ENCODE peak calls at places on chromosomes 3 and 15, in eight cellular contexts. One of them, this sample, is unnamed.

GRCh38 chr15:92693922-92694331 is 38.4 kb upstream of the FAM174B start:
- DNase-seq in stromal cell of bone marrow: no peak
- DNase-seq in WERI-Rb-1: peak; percentile 79
- DNase-seq in NCI-H69: peak; percentile 51
- DNase-seq in H54: peak; percentile 30
- DNase-seq in T-helper 17 cell: no peak
- DNase-seq in NAMALWA: peak; percentile 25
- DNase-seq in NCI-H187: no peak
- DNase-seq in this sample: peak; percentile 61

GRCh38 chr3:115248274-115248673 is 101.2 kb upstream of the ZBTB20 start:
- DNase-seq in NCI-H69: no peak
- DNase-seq in WERI-Rb-1: no peak
- DNase-seq in NAMALWA: no peak
- DNase-seq in NCI-H187: no peak
- DNase-seq in stromal cell of bone marrow: no peak
- DNase-seq in H54: no peak
- DNase-seq in T-helper 17 cell: no peak
- DNase-seq in this sample: no peak

GRCh38 chr3:58537412-58538301 is 667 bp upstream of the ACOX2 start:
- DNase-seq in NCI-H69: no peak
- DNase-seq in stromal cell of bone marrow: no peak
- DNase-seq in H54: no peak
- DNase-seq in WERI-Rb-1: no peak
- DNase-seq in NCI-H187: no peak
- DNase-seq in T-helper 17 cell: no peak
- DNase-seq in NAMALWA: no peak
- DNase-seq in this sample: no peak

GRCh38 chr3:63998852-63999754 is 24.2 kb downstream of the PSMD6 start:
- DNase-seq in WERI-Rb-1: no peak
- DNase-seq in H54: no peak
- DNase-seq in T-helper 17 cell: no peak
- DNase-seq in stromal cell of bone marrow: no peak
- DNase-seq in NCI-H187: no peak
- DNase-seq in NAMALWA: no peak
- DNase-seq in NCI-H69: no peak
- DNase-seq in this sample: no peak

GRCh38 chr15:57578288-57578900 is 13.3 kb upstream of the MYZAP start:
- DNase-seq in stromal cell of bone marrow: no peak
- DNase-seq in NAMALWA: no peak
- DNase-seq in NCI-H187: no peak
- DNase-seq in T-helper 17 cell: no peak
- DNase-seq in NCI-H69: no peak
- DNase-seq in WERI-Rb-1: no peak
- DNase-seq in H54: no peak
- DNase-seq in this sample: no peak

GRCh38 chr3:179375091-179375999 is 27.8 kb downstream of the MFN1 start:
- DNase-seq in WERI-Rb-1: no peak
- DNase-seq in H54: no peak
- DNase-seq in stromal cell of bone marrow: no peak
- DNase-seq in NAMALWA: no peak
- DNase-seq in NCI-H187: no peak
- DNase-seq in NCI-H69: no peak
- DNase-seq in T-helper 17 cell: no peak
- DNase-seq in this sample: no peak

GRCh38 chr3:127706785-127707351 is 34.1 kb downstream of the ABTB1 start:
- DNase-seq in NCI-H69: peak; percentile 62
- DNase-seq in H54: no peak
- DNase-seq in WERI-Rb-1: no peak
- DNase-seq in stromal cell of bone marrow: no peak
- DNase-seq in T-helper 17 cell: no peak
- DNase-seq in NCI-H187: no peak
- DNase-seq in NAMALWA: no peak
- DNase-seq in this sample: peak; percentile 48

GRCh38 chr3:31198890-31199289 is 304.4 kb upstream of the GADL1 start:
- DNase-seq in T-helper 17 cell: no peak
- DNase-seq in NAMALWA: no peak
- DNase-seq in NCI-H69: no peak
- DNase-seq in stromal cell of bone marrow: no peak
- DNase-seq in NCI-H187: no peak
- DNase-seq in WERI-Rb-1: no peak
- DNase-seq in H54: no peak
- DNase-seq in this sample: no peak

GRCh38 chr3:71926242-71926560 is 141.3 kb upstream of the PROK2 start:
- DNase-seq in NCI-H187: no peak
- DNase-seq in NCI-H69: peak; percentile 87
- DNase-seq in T-helper 17 cell: no peak
- DNase-seq in WERI-Rb-1: peak; percentile 59
- DNase-seq in NAMALWA: peak; percentile 1
- DNase-seq in H54: no peak
- DNase-seq in stromal cell of bone marrow: no peak
- DNase-seq in this sample: no peak

GRCh38 chr15:51403072-51403878 is 61.8 kb downstream of the GLDN start:
- DNase-seq in WERI-Rb-1: no peak
- DNase-seq in stromal cell of bone marrow: peak; percentile 21
- DNase-seq in T-helper 17 cell: no peak
- DNase-seq in NAMALWA: peak; percentile 59
- DNase-seq in H54: no peak
- DNase-seq in NCI-H187: no peak
- DNase-seq in NCI-H69: peak; percentile 66
- DNase-seq in this sample: no peak

GRCh38 chr3:127194601-127195187 is 1.8 kb downstream of the PRR23E start:
- DNase-seq in NCI-H187: no peak
- DNase-seq in NAMALWA: no peak
- DNase-seq in T-helper 17 cell: no peak
- DNase-seq in H54: no peak
- DNase-seq in WERI-Rb-1: no peak
- DNase-seq in NCI-H69: no peak
- DNase-seq in stromal cell of bone marrow: no peak
- DNase-seq in this sample: no peak

GRCh38 chr15:51310064-51310463 is 28.3 kb downstream of the CYP19A1 start:
- DNase-seq in NCI-H69: no peak
- DNase-seq in H54: no peak
- DNase-seq in NAMALWA: no peak
- DNase-seq in stromal cell of bone marrow: peak; percentile 82
- DNase-seq in NCI-H187: no peak
- DNase-seq in WERI-Rb-1: no peak
- DNase-seq in T-helper 17 cell: no peak
- DNase-seq in this sample: no peak

GRCh38 chr15:77419050-77419835 is 661 bp downstream of the PEAK1 start:
- DNase-seq in NAMALWA: peak; percentile 57
- DNase-seq in T-helper 17 cell: no peak
- DNase-seq in NCI-H187: no peak
- DNase-seq in WERI-Rb-1: peak; percentile 46
- DNase-seq in NCI-H69: peak; percentile 48
- DNase-seq in H54: no peak
- DNase-seq in stromal cell of bone marrow: no peak
- DNase-seq in this sample: peak; percentile 67

GRCh38 chr3:194572131-194572789 is 61.0 kb downstream of the TMEM44 start:
- DNase-seq in NCI-H69: no peak
- DNase-seq in T-helper 17 cell: no peak
- DNase-seq in H54: peak; percentile 77
- DNase-seq in NCI-H187: no peak
- DNase-seq in WERI-Rb-1: no peak
- DNase-seq in stromal cell of bone marrow: peak; percentile 95
- DNase-seq in NAMALWA: no peak
- DNase-seq in this sample: no peak

GRCh38 chr3:53166781-53167291 is 5.8 kb downstream of the PRKCD start:
- DNase-seq in NCI-H187: no peak
- DNase-seq in H54: peak; percentile 98
- DNase-seq in NAMALWA: no peak
- DNase-seq in T-helper 17 cell: no peak
- DNase-seq in stromal cell of bone marrow: peak; percentile 47
- DNase-seq in WERI-Rb-1: peak; percentile 81
- DNase-seq in NCI-H69: peak; percentile 27
- DNase-seq in this sample: no peak

GRCh38 chr3:70861234-70861633 is 548.8 kb upstream of the MDFIC2 start:
- DNase-seq in WERI-Rb-1: no peak
- DNase-seq in H54: no peak
- DNase-seq in T-helper 17 cell: no peak
- DNase-seq in stromal cell of bone marrow: no peak
- DNase-seq in NAMALWA: no peak
- DNase-seq in NCI-H69: no peak
- DNase-seq in NCI-H187: no peak
- DNase-seq in this sample: no peak

GRCh38 chr3:15926866-15927265 is 129.1 kb upstream of the ANKRD28 start:
- DNase-seq in NCI-H187: no peak
- DNase-seq in NCI-H69: no peak
- DNase-seq in T-helper 17 cell: no peak
- DNase-seq in WERI-Rb-1: no peak
- DNase-seq in NAMALWA: no peak
- DNase-seq in stromal cell of bone marrow: no peak
- DNase-seq in H54: no peak
- DNase-seq in this sample: no peak

GRCh38 chr3:171056528-171056927 is 30.0 kb upstream of the SLC2A2 start:
- DNase-seq in T-helper 17 cell: no peak
- DNase-seq in H54: no peak
- DNase-seq in stromal cell of bone marrow: no peak
- DNase-seq in NCI-H69: no peak
- DNase-seq in NCI-H187: no peak
- DNase-seq in NAMALWA: no peak
- DNase-seq in WERI-Rb-1: no peak
- DNase-seq in this sample: no peak

GRCh38 chr3:69379661-69380060 is 6.2 kb downstream of the FRMD4B start:
- DNase-seq in NAMALWA: peak; percentile 17
- DNase-seq in NCI-H69: peak; percentile 0
- DNase-seq in WERI-Rb-1: no peak
- DNase-seq in stromal cell of bone marrow: no peak
- DNase-seq in NCI-H187: no peak
- DNase-seq in H54: no peak
- DNase-seq in T-helper 17 cell: no peak
- DNase-seq in this sample: no peak

GRCh38 chr3:52153389-52154096 is 680 bp downstream of the POC1A start:
- DNase-seq in stromal cell of bone marrow: no peak
- DNase-seq in NCI-H69: peak; percentile 86
- DNase-seq in T-helper 17 cell: no peak
- DNase-seq in NAMALWA: peak; percentile 19
- DNase-seq in H54: peak; percentile 56
- DNase-seq in NCI-H187: peak; percentile 5
- DNase-seq in WERI-Rb-1: peak; percentile 83
- DNase-seq in this sample: no peak

GRCh38 chr3:51718547-51719412 is 11.9 kb downstream of the GRM2 start:
- DNase-seq in NCI-H69: peak; percentile 83
- DNase-seq in NAMALWA: peak; percentile 58
- DNase-seq in H54: peak; percentile 90
- DNase-seq in stromal cell of bone marrow: peak; percentile 6
- DNase-seq in T-helper 17 cell: no peak
- DNase-seq in NCI-H187: no peak
- DNase-seq in WERI-Rb-1: peak; percentile 96
- DNase-seq in this sample: peak; percentile 94